ENCODE peak calls at places on chromosomes 4 and X, in nine cellular contexts. X is BJ; Q is GM23338; T is neuronal stem cell; P is adipocyte; O is CD8-positive, alpha-beta T cell; B is Peyer's patch; M is fibroblast of lung; E is mammary epithelial cell. I is an unnamed sample. For H3K36me3, the result is how much of the 10 kb centered on the place peaks cover.

GRCh38 chr4:2222838-2223237 is 19.1 kb downstream of the HAUS3 start:
- DNase-seq in B (no peak), Q (peak), T (no peak), M (no peak), X (no peak), E (no peak), P (no peak), O (no peak), I (no peak)

GRCh38 chr4:794911-795725 is 30.8 kb downstream of the CPLX1 start:
- DNase-seq in X (no peak), T (no peak), E (no peak), O (no peak), P (peak), M (no peak), B (no peak), Q (peak), I (peak)

GRCh38 chr4:51931461-51931860 is 88.5 kb downstream of the DCUN1D4 start:
- DNase-seq in B (no peak), T (no peak), O (no peak), P (peak), Q (no peak), X (no peak), M (peak), E (no peak), I (no peak)

GRCh38 chrX:55908685-55909212 is 191.2 kb downstream of the RRAGB start:
- DNase-seq in M (peak), B (peak), T (peak), E (peak), X (no peak), Q (peak), O (no peak), P (peak), I (peak)

GRCh38 chr4:29309050-29309449 is 1411.1 kb upstream of the PCDH7 start:
- DNase-seq in P (no peak), E (peak), B (no peak), Q (no peak), O (no peak), M (peak), X (no peak), T (no peak), I (no peak)

GRCh38 chr4:103018391-103019318 is 850 bp downstream of the SLC9B1 start:
- DNase-seq in M (no peak), E (no peak), O (peak), X (no peak), P (peak), Q (peak), T (peak), B (no peak), I (no peak)

GRCh38 chrX:96685205-96686099 is 810 bp downstream of the DIAPH2 start:
- DNase-seq in O (peak), P (peak), B (peak), T (no peak), X (no peak), E (peak), M (peak), Q (peak), I (no peak)

GRCh38 chr4:127410201-127410600 is 222.6 kb upstream of the INTU start:
- DNase-seq in X (no peak), P (peak), M (no peak), T (no peak), Q (no peak), E (no peak), O (no peak), B (no peak), I (no peak)

GRCh38 chr4:125368684-125369083 is 53.9 kb downstream of the FAT4 start:
- DNase-seq in X (peak), O (no peak), B (no peak), E (peak), P (peak), M (peak), T (no peak), Q (no peak), I (no peak)

GRCh38 chrX:130896816-130897508 is 6.0 kb downstream of the ENOX2 start:
- DNase-seq in T (no peak), O (no peak), B (no peak), Q (no peak), E (no peak), M (peak), X (no peak), P (no peak), I (no peak)

GRCh38 chr4:145216532-145216931 is 36.1 kb upstream of the OTUD4 start:
- DNase-seq in T (no peak), M (peak), B (no peak), Q (peak), O (no peak), E (peak), X (no peak), P (peak), I (peak)

GRCh38 chr4:2313366-2313765 is 51.5 kb upstream of the MXD4 start:
- DNase-seq in X (no peak), B (no peak), P (no peak), M (no peak), Q (no peak), T (no peak), O (no peak), E (no peak), I (no peak)

DNA sequence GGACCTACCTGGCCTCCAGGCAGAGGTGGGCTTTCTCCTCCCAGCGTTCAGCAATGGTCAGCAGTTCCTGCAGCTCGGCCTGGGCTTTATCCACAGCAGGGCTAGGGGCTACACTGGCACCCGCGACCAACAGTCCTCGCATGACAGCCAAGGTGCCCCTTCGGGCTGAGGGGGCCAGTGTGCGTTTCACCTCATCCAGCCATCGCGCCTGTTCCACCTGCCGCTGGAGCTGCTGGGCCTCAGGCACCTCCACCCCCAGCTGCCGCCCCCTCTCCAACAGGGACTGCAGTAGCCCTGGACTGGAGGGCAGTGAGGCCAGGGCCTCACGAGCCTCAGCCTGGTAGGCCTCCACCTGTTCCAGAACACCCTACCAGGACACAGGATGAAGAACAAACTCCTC is 28.3 kb downstream of the KDM5C start:
- DNase-seq in O (no peak), P (no peak), T (no peak), B (no peak), Q (no peak), E (no peak), M (no peak), X (no peak), I (no peak)
- H3K36me3 ChIP-seq in O (under half), P (half or more), T (half or more), B (under half), Q (under half), E (under half), M (under half), X (under half), I (under half)

DNA sequence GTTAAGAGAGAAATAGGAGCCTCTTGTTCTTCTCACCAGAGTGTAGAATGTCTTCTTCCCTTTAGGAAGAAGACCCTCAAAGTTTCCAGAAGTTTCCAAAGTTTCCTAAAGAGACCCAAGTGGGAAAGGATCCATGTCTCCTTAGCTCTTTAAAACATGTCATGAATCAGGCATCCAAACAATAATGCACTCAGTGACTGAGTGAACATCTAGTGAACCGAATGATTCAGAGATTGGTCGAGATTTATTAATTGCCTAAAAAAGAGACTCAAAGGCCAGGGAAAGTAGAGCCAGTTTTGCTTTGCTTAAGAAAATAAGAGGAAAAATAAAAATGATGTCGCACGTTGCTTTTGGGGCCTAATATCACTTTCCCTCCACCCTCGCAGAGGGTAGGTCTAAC is 29.4 kb downstream of the FGF5 start:
- DNase-seq in X (no peak), P (no peak), M (peak), E (no peak), Q (no peak), T (no peak), B (no peak), O (no peak), I (no peak)
- H3K36me3 ChIP-seq in X (under half), P (under half), M (under half), E (under half), Q (under half), T (under half), B (under half), O (under half), I (under half)

GRCh38 chr4:168398188-168398587 is 79.6 kb upstream of the DDX60 start:
- DNase-seq in E (no peak), O (no peak), B (no peak), T (no peak), M (no peak), P (no peak), X (no peak), Q (no peak), I (no peak)

GRCh38 chr4:168398589-168398988 is 80.0 kb upstream of the DDX60 start:
- DNase-seq in Q (peak), E (no peak), T (no peak), X (no peak), P (no peak), M (no peak), B (no peak), O (no peak), I (no peak)

GRCh38 chr4:168394556-168394955 is 76.0 kb upstream of the DDX60 start:
- DNase-seq in T (no peak), Q (no peak), P (no peak), O (no peak), M (no peak), E (no peak), B (no peak), X (no peak), I (no peak)

DNA sequence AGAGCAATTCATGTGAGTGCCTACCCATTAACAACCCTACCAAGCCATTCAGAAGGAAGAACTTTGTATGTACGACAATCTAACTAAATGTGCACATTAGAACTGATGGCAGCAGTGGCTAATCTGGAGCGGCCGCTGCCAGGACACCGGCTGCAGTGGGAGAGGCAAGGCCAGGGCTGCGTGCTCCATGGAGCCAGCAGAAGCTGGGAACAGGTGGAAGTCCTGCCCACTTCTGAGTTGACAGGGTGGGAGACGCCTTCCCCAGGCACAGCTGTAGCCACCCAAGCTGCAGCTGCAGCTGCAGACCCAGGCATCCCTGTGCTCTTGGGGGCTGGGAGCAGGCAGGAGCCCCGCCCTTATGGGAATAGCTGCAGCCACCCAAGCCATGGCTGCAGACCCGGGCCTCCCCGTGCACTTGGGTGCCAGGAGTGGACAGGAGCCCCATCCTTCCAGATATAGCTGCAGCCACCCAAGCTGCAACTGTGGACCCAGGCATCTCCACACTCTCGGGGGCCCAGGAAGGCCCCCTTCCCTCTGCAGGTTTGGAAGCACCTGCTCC is 79.1 kb upstream of the DDX60 start:
- DNase-seq in Q (no peak), M (no peak), X (no peak), B (no peak), E (no peak), O (no peak), T (no peak), P (no peak), I (no peak)
- H3K36me3 ChIP-seq in Q (under half), M (under half), X (under half), B (under half), E (under half), O (under half), T (under half), P (under half), I (under half)

DNA sequence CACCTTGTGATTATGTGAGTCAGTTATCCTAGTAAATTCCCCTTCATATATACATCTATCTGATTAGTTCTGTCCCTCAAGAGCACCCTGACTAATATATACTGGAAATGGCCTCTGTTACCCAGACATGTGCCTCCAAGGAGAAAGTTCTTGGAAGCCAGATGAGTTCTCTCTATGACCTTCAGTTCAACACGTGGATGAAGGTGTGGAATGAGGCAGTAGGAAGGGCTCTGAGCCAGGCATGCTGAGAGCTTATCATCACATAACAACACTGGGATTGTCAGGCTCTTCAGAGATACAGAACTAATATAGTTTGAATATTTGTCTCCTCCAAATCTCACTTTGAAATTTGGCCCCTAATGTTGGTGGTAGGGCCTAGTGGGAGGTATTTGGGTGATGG is 44.4 kb upstream of the DHRSX start:
- DNase-seq in T (no peak), Q (no peak), X (no peak), B (no peak), O (no peak), M (no peak), P (no peak), E (no peak), I (no peak)
- H3K36me3 ChIP-seq in T (under half), Q (under half), X (under half), B (under half), O (under half), M (under half), P (under half), E (under half), I (under half)

GRCh38 chr4:143399113-143399949 is 62.7 kb downstream of the GAB1 start:
- DNase-seq in P (peak), M (no peak), E (peak), O (no peak), B (no peak), X (no peak), T (peak), Q (peak), I (no peak)
- H3K36me3 ChIP-seq in P (under half), M (under half), E (under half), O (under half), B (under half), X (under half), T (under half), Q (under half), I (under half)

DNA sequence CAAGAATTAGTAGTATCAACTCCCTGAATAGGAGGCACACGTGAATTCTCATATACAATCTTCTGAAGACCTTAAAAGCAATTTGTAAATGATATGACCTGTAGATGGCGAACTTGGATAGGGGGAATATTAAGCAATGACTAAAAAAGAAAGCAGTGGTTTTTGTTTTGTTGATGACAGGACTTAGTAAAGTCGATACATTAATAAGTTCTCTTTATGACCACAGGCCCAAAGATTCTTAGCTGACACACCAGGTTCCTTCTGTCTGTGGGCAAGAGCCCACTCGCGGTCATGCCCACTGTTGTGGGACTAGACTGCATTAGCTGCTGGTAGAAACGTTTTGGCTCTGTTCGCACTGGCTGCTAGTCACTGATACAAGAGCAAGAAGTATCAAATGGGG is 30.8 kb downstream of the ALPK1 start:
- DNase-seq in B (no peak), P (peak), E (peak), T (peak), X (no peak), M (peak), Q (peak), O (no peak), I (peak)
- H3K36me3 ChIP-seq in B (under half), P (under half), E (under half), T (under half), X (under half), M (under half), Q (under half), O (under half), I (under half)